ENCODE peak calls at places on chromosomes 5 and 9, in seven cellular contexts. K is left ventricle myocardium inferior; T is RWPE1; C is NCI-H774; A is NCI-H69; M is activated CD8-positive, alpha-beta memory T cell treated with anti-CD3 and anti-CD28 coated beads for 24 hours; S is lung microvascular endothelial cell. I is an unnamed sample.

GRCh38 chr5:141822134-141822533 is 56.1 kb downstream of the PCDH1 start:
- DNase-seq in K (peak), T (peak), C (no peak), A (no peak), M (no peak), S (peak), I (no peak)

GRCh38 chr9:124326378-124326777 is 68.6 kb downstream of the NEK6 start:
- DNase-seq in K (no peak), T (no peak), C (no peak), A (no peak), M (no peak), S (no peak), I (no peak)

GRCh38 chr5:158670199-158670598 is 429.5 kb downstream of the EBF1 start:
- DNase-seq in K (no peak), T (no peak), C (no peak), A (no peak), M (no peak), S (no peak), I (no peak)

GRCh38 chr5:14759744-14760547 is 95.4 kb downstream of the OTULIN start:
- DNase-seq in K (no peak), T (no peak), C (no peak), A (no peak), M (no peak), S (no peak), I (no peak)

GRCh38 chr9:127574089-127574921 is 37.8 kb upstream of the STXBP1 start:
- DNase-seq in K (no peak), T (peak), C (peak), A (peak), M (no peak), S (no peak), I (no peak)

GRCh38 chr5:151221574-151221973 is 2.3 kb downstream of the CCDC69 start:
- DNase-seq in K (no peak), T (no peak), C (no peak), A (no peak), M (no peak), S (no peak), I (no peak)

GRCh38 chr5:135041726-135042125 is 7.7 kb upstream of the PITX1 start:
- DNase-seq in K (no peak), T (no peak), C (no peak), A (no peak), M (no peak), S (no peak), I (no peak)

GRCh38 chr5:168528521-168529360 is at the start of gene FBLL1:
- DNase-seq in K (no peak), T (peak), C (peak), A (peak), M (peak), S (peak), I (no peak)

GRCh38 chr5:69450116-69450515 is 35.2 kb downstream of the MARVELD2 start:
- DNase-seq in K (no peak), T (peak), C (no peak), A (no peak), M (no peak), S (no peak), I (peak)

GRCh38 chr5:112186401-112186990 is 232.6 kb downstream of the EPB41L4A start:
- DNase-seq in K (no peak), T (peak), C (no peak), A (peak), M (no peak), S (peak), I (no peak)

GRCh38 chr9:137396227-137396626 is 26.7 kb downstream of the EXD3 start:
- DNase-seq in K (no peak), T (peak), C (no peak), A (no peak), M (no peak), S (no peak), I (no peak)

GRCh38 chr5:175384724-175385552 is 59.0 kb downstream of the DRD1 start:
- DNase-seq in K (no peak), T (no peak), C (peak), A (peak), M (no peak), S (no peak), I (no peak)

GRCh38 chr5:120479066-120479465 is 15.0 kb downstream of the PRR16 start:
- DNase-seq in K (no peak), T (no peak), C (no peak), A (no peak), M (no peak), S (no peak), I (no peak)

GRCh38 chr5:95114305-95114704 is 170.6 kb downstream of the MCTP1 start:
- DNase-seq in K (no peak), T (no peak), C (no peak), A (no peak), M (no peak), S (no peak), I (no peak)

GRCh38 chr9:29514336-29514735 is 1941.1 kb upstream of the C9orf72 start:
- DNase-seq in K (no peak), T (no peak), C (peak), A (peak), M (no peak), S (no peak), I (no peak)

GRCh38 chr9:124282442-124283231 is 24.9 kb downstream of the NEK6 start:
- DNase-seq in K (peak), T (no peak), C (no peak), A (no peak), M (no peak), S (peak), I (no peak)

GRCh38 chr5:168364738-168365550 is 73.5 kb downstream of the WWC1 start:
- DNase-seq in K (no peak), T (peak), C (no peak), A (no peak), M (no peak), S (no peak), I (no peak)

GRCh38 chr9:107389617-107390071 is 99.9 kb downstream of the KLF4 start:
- DNase-seq in K (peak), T (peak), C (no peak), A (no peak), M (no peak), S (no peak), I (peak)

GRCh38 chr5:96595300-96596090 is 66.7 kb upstream of the CAST start:
- DNase-seq in K (no peak), T (peak), C (no peak), A (peak), M (no peak), S (peak), I (no peak)

GRCh38 chr5:25128606-25129005 is 483.8 kb upstream of the CDH10 start:
- DNase-seq in K (no peak), T (no peak), C (no peak), A (no peak), M (no peak), S (no peak), I (no peak)

GRCh38 chr5:176883700-176884570 is 15.2 kb downstream of the HK3 start:
- DNase-seq in K (no peak), T (no peak), C (no peak), A (no peak), M (no peak), S (no peak), I (no peak)

GRCh38 chr5:181205402-181205734 is 372 bp upstream of the TRIM7 start:
- DNase-seq in K (no peak), T (no peak), C (no peak), A (no peak), M (peak), S (no peak), I (no peak)

GRCh38 chr5:34865131-34865530 is 26.2 kb downstream of the TTC23L start:
- DNase-seq in K (no peak), T (no peak), C (no peak), A (no peak), M (no peak), S (no peak), I (no peak)

GRCh38 chr9:81748091-81748490 is 58.7 kb upstream of the TLE1 start:
- DNase-seq in K (no peak), T (no peak), C (no peak), A (no peak), M (no peak), S (no peak), I (no peak)

GRCh38 chr5:116494784-116495480 is 79.7 kb downstream of the SEMA6A start:
- DNase-seq in K (no peak), T (no peak), C (no peak), A (peak), M (no peak), S (no peak), I (no peak)

GRCh38 chr5:95664204-95664786 is 17.7 kb downstream of the RFESD start:
- DNase-seq in K (no peak), T (peak), C (peak), A (peak), M (no peak), S (peak), I (no peak)

GRCh38 chr9:91419222-91420191 is 4.1 kb downstream of the NFIL3 start:
- DNase-seq in K (no peak), T (peak), C (no peak), A (peak), M (no peak), S (peak), I (no peak)

GRCh38 chr9:110799396-110799795 is 130.8 kb downstream of the MUSK start:
- DNase-seq in K (no peak), T (no peak), C (no peak), A (no peak), M (no peak), S (no peak), I (no peak)

GRCh38 chr9:119322137-119322695 is 47.0 kb downstream of the BRINP1 start:
- DNase-seq in K (peak), T (no peak), C (no peak), A (peak), M (no peak), S (no peak), I (no peak)

GRCh38 chr9:133676450-133676849 is 40.3 kb downstream of the DBH start:
- DNase-seq in K (no peak), T (no peak), C (no peak), A (no peak), M (no peak), S (no peak), I (no peak)

GRCh38 chr9:25960235-25960634 is 282.0 kb upstream of the TUSC1 start:
- DNase-seq in K (no peak), T (no peak), C (no peak), A (no peak), M (no peak), S (no peak), I (no peak)

GRCh38 chr5:14286007-14286406 is 142.9 kb downstream of the TRIO start:
- DNase-seq in K (no peak), T (no peak), C (no peak), A (no peak), M (no peak), S (no peak), I (no peak)

GRCh38 chr9:33017283-33018041 is 7.6 kb upstream of the DNAJA1 start:
- DNase-seq in K (no peak), T (no peak), C (no peak), A (no peak), M (no peak), S (no peak), I (no peak)

GRCh38 chr5:179608131-179608581 is 15.3 kb downstream of the HNRNPH1 start:
- DNase-seq in K (no peak), T (no peak), C (no peak), A (peak), M (peak), S (no peak), I (no peak)

GRCh38 chr5:180623411-180623834 is 26.0 kb downstream of the FLT4 start:
- DNase-seq in K (no peak), T (no peak), C (no peak), A (no peak), M (peak), S (peak), I (no peak)